ENCODE peak calls at places on chromosomes 4 and X, in ten cellular contexts. M is H4; G is amniotic epithelial cell; W is stimulated activated CD4-positive, alpha-beta T cell treated with anti-CD3 and anti-CD28 coated beads, Interleukin-4, amount 100 ng/mL, for 4 hours; X is right cardiac atrium; J is WTC11; K is osteocyte; E is brain microvascular endothelial cell; Y is RPMI8226; Z is kidney glomerular epithelial cell. B is an unnamed sample.

GRCh38 chrX:15751160-15751819 is 13.2 kb downstream of the CA5B start:
- DNase-seq in E (no peak), G (no peak), M (peak; percentile 75), K (peak; percentile 5), W (no peak), Z (no peak), Y (no peak), J (no peak), X (no peak), B (no peak)

GRCh38 chrX:150365953-150366911 is 3.1 kb downstream of the MAMLD1 start:
- DNase-seq in K (no peak), E (peak; percentile 56), Y (no peak), M (no peak), Z (peak; percentile 19), X (peak; percentile 82), J (peak; percentile 41), G (peak; percentile 39), W (peak; percentile 7), B (no peak)

GRCh38 chr4:38242822-38243384 is 282.7 kb downstream of the PTTG2 start:
- DNase-seq in X (no peak), M (no peak), Z (no peak), W (no peak), E (no peak), G (no peak), J (no peak), Y (no peak), K (peak; percentile 30), B (no peak)

GRCh38 chr4:142817442-142817841 is 28.7 kb downstream of the INPP4B start:
- DNase-seq in K (no peak), W (peak; percentile 34), M (peak; percentile 98), Z (peak; percentile 76), J (no peak), Y (no peak), X (no peak), G (peak; percentile 95), E (peak; percentile 88), B (no peak)

GRCh38 chrX:118520206-118520857 is 24.7 kb downstream of the DOCK11 start:
- DNase-seq in Y (no peak), K (no peak), Z (no peak), E (peak; percentile 51), J (no peak), M (no peak), W (no peak), X (no peak), G (peak; percentile 72), B (no peak)

GRCh38 chr4:2746891-2747695 is 9.0 kb downstream of the TNIP2 start:
- DNase-seq in J (no peak), W (no peak), Z (no peak), M (no peak), X (no peak), Y (no peak), K (no peak), G (no peak), E (no peak), B (no peak)

GRCh38 chr4:97998203-97998602 is 145.1 kb downstream of the STPG2 start:
- DNase-seq in Z (no peak), J (no peak), W (no peak), Y (no peak), X (no peak), G (no peak), K (no peak), E (no peak), M (no peak), B (no peak)

GRCh38 chr4:43048570-43048969 is 156.1 kb downstream of the GRXCR1 start:
- DNase-seq in E (no peak), M (no peak), Z (no peak), X (no peak), G (no peak), K (no peak), J (no peak), Y (no peak), W (no peak), B (no peak)

GRCh38 chrX:41561045-41561444 is 113.9 kb downstream of the NYX start:
- DNase-seq in W (peak; percentile 22), K (no peak), M (peak; percentile 86), X (no peak), J (no peak), E (peak; percentile 86), Y (peak; percentile 77), G (peak; percentile 92), Z (peak; percentile 53), B (no peak)

B was measured in SK-N-DZ.